ENCODE peak calls at places on chromosomes 4 and X, in ten cellular contexts. One of them, this sample, is unnamed.

GRCh38 chrX:148500428-148501120 is at the start of gene AFF2:
- DNase-seq in fibroblast of pulmonary artery: peak; percentile 9
- DNase-seq in HFF-Myc: no peak
- DNase-seq in GM12865: peak; percentile 41
- DNase-seq in SK-N-SH: peak; percentile 54
- DNase-seq in RWPE2: no peak
- DNase-seq in NB4: peak; percentile 79
- DNase-seq in mucosa of descending colon: peak; percentile 51
- DNase-seq in activated CD8-positive, alpha-beta T cell treated with anti-CD3 and anti-CD28 coated beads for 36 hours: peak; percentile 59
- DNase-seq in CD4-positive, alpha-beta T cell: peak; percentile 19
- DNase-seq in this sample: peak; percentile 94

GRCh38 chr4:85407546-85407945 is 67.4 kb upstream of the ARHGAP24 start:
- DNase-seq in GM12865: no peak
- DNase-seq in fibroblast of pulmonary artery: no peak
- DNase-seq in HFF-Myc: no peak
- DNase-seq in CD4-positive, alpha-beta T cell: no peak
- DNase-seq in SK-N-SH: no peak
- DNase-seq in mucosa of descending colon: no peak
- DNase-seq in activated CD8-positive, alpha-beta T cell treated with anti-CD3 and anti-CD28 coated beads for 36 hours: no peak
- DNase-seq in RWPE2: no peak
- DNase-seq in NB4: no peak
- DNase-seq in this sample: no peak

GRCh38 chr4:27692098-27692679 is 831.5 kb downstream of the STIM2 start:
- DNase-seq in activated CD8-positive, alpha-beta T cell treated with anti-CD3 and anti-CD28 coated beads for 36 hours: peak; percentile 1
- DNase-seq in CD4-positive, alpha-beta T cell: no peak
- DNase-seq in GM12865: peak; percentile 67
- DNase-seq in fibroblast of pulmonary artery: peak; percentile 49
- DNase-seq in NB4: peak; percentile 69
- DNase-seq in HFF-Myc: peak; percentile 12
- DNase-seq in RWPE2: no peak
- DNase-seq in mucosa of descending colon: no peak
- DNase-seq in SK-N-SH: peak; percentile 15
- DNase-seq in this sample: no peak

GRCh38 chrX:42714981-42715688 is 62.8 kb downstream of the PPP1R2C start:
- DNase-seq in mucosa of descending colon: peak; percentile 63
- DNase-seq in SK-N-SH: peak; percentile 25
- DNase-seq in activated CD8-positive, alpha-beta T cell treated with anti-CD3 and anti-CD28 coated beads for 36 hours: peak; percentile 60
- DNase-seq in RWPE2: no peak
- DNase-seq in CD4-positive, alpha-beta T cell: peak; percentile 36
- DNase-seq in GM12865: no peak
- DNase-seq in fibroblast of pulmonary artery: no peak
- DNase-seq in NB4: no peak
- DNase-seq in HFF-Myc: no peak
- DNase-seq in this sample: no peak

GRCh38 chr4:83582289-83582756 is 46.4 kb downstream of the GPAT3 start:
- DNase-seq in SK-N-SH: no peak
- DNase-seq in HFF-Myc: no peak
- DNase-seq in CD4-positive, alpha-beta T cell: no peak
- DNase-seq in GM12865: peak; percentile 44
- DNase-seq in NB4: peak; percentile 14
- DNase-seq in fibroblast of pulmonary artery: peak; percentile 61
- DNase-seq in activated CD8-positive, alpha-beta T cell treated with anti-CD3 and anti-CD28 coated beads for 36 hours: peak; percentile 28
- DNase-seq in RWPE2: no peak
- DNase-seq in mucosa of descending colon: no peak
- DNase-seq in this sample: no peak

GRCh38 chr4:94430416-94430815 is 21.3 kb upstream of the PDLIM5 start:
- DNase-seq in SK-N-SH: no peak
- DNase-seq in HFF-Myc: no peak
- DNase-seq in CD4-positive, alpha-beta T cell: no peak
- DNase-seq in GM12865: no peak
- DNase-seq in fibroblast of pulmonary artery: no peak
- DNase-seq in RWPE2: no peak
- DNase-seq in NB4: no peak
- DNase-seq in activated CD8-positive, alpha-beta T cell treated with anti-CD3 and anti-CD28 coated beads for 36 hours: no peak
- DNase-seq in mucosa of descending colon: no peak
- DNase-seq in this sample: no peak

GRCh38 chr4:143599827-143600226 is 86.3 kb downstream of the SMARCA5 start:
- DNase-seq in HFF-Myc: no peak
- DNase-seq in fibroblast of pulmonary artery: no peak
- DNase-seq in mucosa of descending colon: no peak
- DNase-seq in SK-N-SH: no peak
- DNase-seq in NB4: no peak
- DNase-seq in GM12865: no peak
- DNase-seq in CD4-positive, alpha-beta T cell: no peak
- DNase-seq in activated CD8-positive, alpha-beta T cell treated with anti-CD3 and anti-CD28 coated beads for 36 hours: no peak
- DNase-seq in RWPE2: no peak
- DNase-seq in this sample: no peak

GRCh38 chrX:14899607-14900006 is 26.4 kb downstream of the MOSPD2 start:
- DNase-seq in mucosa of descending colon: no peak
- DNase-seq in RWPE2: no peak
- DNase-seq in HFF-Myc: peak; percentile 26
- DNase-seq in fibroblast of pulmonary artery: peak; percentile 64
- DNase-seq in SK-N-SH: no peak
- DNase-seq in NB4: peak; percentile 12
- DNase-seq in activated CD8-positive, alpha-beta T cell treated with anti-CD3 and anti-CD28 coated beads for 36 hours: no peak
- DNase-seq in CD4-positive, alpha-beta T cell: no peak
- DNase-seq in GM12865: peak; percentile 11
- DNase-seq in this sample: no peak

GRCh38 chrX:109685656-109686078 is 47.4 kb downstream of the ACSL4 start:
- DNase-seq in GM12865: peak; percentile 18
- DNase-seq in CD4-positive, alpha-beta T cell: no peak
- DNase-seq in HFF-Myc: no peak
- DNase-seq in activated CD8-positive, alpha-beta T cell treated with anti-CD3 and anti-CD28 coated beads for 36 hours: peak; percentile 16
- DNase-seq in SK-N-SH: no peak
- DNase-seq in RWPE2: no peak
- DNase-seq in NB4: no peak
- DNase-seq in mucosa of descending colon: no peak
- DNase-seq in fibroblast of pulmonary artery: no peak
- DNase-seq in this sample: no peak

GRCh38 chr4:120843840-120844527 is 78.5 kb downstream of the PRDM5 start:
- DNase-seq in HFF-Myc: no peak
- DNase-seq in RWPE2: no peak
- DNase-seq in activated CD8-positive, alpha-beta T cell treated with anti-CD3 and anti-CD28 coated beads for 36 hours: peak; percentile 35
- DNase-seq in NB4: peak; percentile 16
- DNase-seq in fibroblast of pulmonary artery: no peak
- DNase-seq in GM12865: peak; percentile 14
- DNase-seq in mucosa of descending colon: peak; percentile 58
- DNase-seq in CD4-positive, alpha-beta T cell: no peak
- DNase-seq in SK-N-SH: peak; percentile 42
- DNase-seq in this sample: no peak

GRCh38 chr4:2063557-2064275 is 4.6 kb downstream of the NAT8L start:
- DNase-seq in GM12865: no peak
- DNase-seq in CD4-positive, alpha-beta T cell: no peak
- DNase-seq in fibroblast of pulmonary artery: no peak
- DNase-seq in mucosa of descending colon: peak; percentile 40
- DNase-seq in HFF-Myc: no peak
- DNase-seq in SK-N-SH: no peak
- DNase-seq in RWPE2: peak; percentile 63
- DNase-seq in activated CD8-positive, alpha-beta T cell treated with anti-CD3 and anti-CD28 coated beads for 36 hours: no peak
- DNase-seq in NB4: no peak
- DNase-seq in this sample: peak; percentile 90

GRCh38 chrX:118853596-118853995 is 30.0 kb downstream of the ZCCHC12 start:
- DNase-seq in fibroblast of pulmonary artery: no peak
- DNase-seq in GM12865: no peak
- DNase-seq in HFF-Myc: no peak
- DNase-seq in CD4-positive, alpha-beta T cell: no peak
- DNase-seq in NB4: no peak
- DNase-seq in RWPE2: no peak
- DNase-seq in activated CD8-positive, alpha-beta T cell treated with anti-CD3 and anti-CD28 coated beads for 36 hours: no peak
- DNase-seq in SK-N-SH: no peak
- DNase-seq in mucosa of descending colon: no peak
- DNase-seq in this sample: no peak

DNA sequence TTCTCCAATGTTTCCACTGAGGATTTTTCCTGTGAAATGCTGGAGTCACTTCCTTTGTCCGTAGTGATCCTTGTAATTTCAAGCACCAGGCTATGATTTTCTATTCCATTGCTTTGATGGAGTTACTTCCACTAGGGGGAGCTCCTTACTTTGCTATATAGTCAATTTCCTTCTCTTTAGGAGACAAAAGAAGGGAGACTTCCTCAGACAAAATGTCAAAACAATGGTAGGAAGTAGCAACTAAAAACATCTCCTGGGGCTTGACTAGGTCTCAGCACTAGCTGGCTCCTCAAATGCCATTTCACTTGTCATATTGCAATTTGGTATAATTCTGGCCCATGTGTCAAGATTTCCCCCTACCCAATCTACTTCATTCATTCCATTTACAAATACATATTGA is 24.1 kb downstream of the ZCCHC12 start:
- DNase-seq in CD4-positive, alpha-beta T cell: no peak
- DNase-seq in GM12865: peak; percentile 25
- DNase-seq in SK-N-SH: peak; percentile 61
- DNase-seq in RWPE2: no peak
- DNase-seq in mucosa of descending colon: no peak
- DNase-seq in fibroblast of pulmonary artery: peak; percentile 68
- DNase-seq in HFF-Myc: peak; percentile 6
- DNase-seq in activated CD8-positive, alpha-beta T cell treated with anti-CD3 and anti-CD28 coated beads for 36 hours: no peak
- DNase-seq in NB4: peak; percentile 64
- DNase-seq in this sample: no peak
- TF ChIP-seq CTCF in CD4-positive, alpha-beta T cell: peak; percentile 66
- TF ChIP-seq CTCF in GM12865: peak; percentile 41
- TF ChIP-seq CTCF in SK-N-SH: peak; percentile 83
- TF ChIP-seq CTCF in RWPE2: peak; percentile 60
- TF ChIP-seq CTCF in mucosa of descending colon: peak; percentile 9
- TF ChIP-seq CTCF in fibroblast of pulmonary artery: peak; percentile 63
- TF ChIP-seq CTCF in HFF-Myc: peak; percentile 47
- TF ChIP-seq CTCF in activated CD8-positive, alpha-beta T cell treated with anti-CD3 and anti-CD28 coated beads for 36 hours: peak; percentile 49
- TF ChIP-seq CTCF in NB4: peak; percentile 51
- TF ChIP-seq CTCF in this sample: peak; percentile 84

GRCh38 chr4:146049802-146050201 is 111.2 kb upstream of the ZNF827 start:
- DNase-seq in CD4-positive, alpha-beta T cell: no peak
- DNase-seq in GM12865: peak; percentile 68
- DNase-seq in NB4: no peak
- DNase-seq in SK-N-SH: no peak
- DNase-seq in activated CD8-positive, alpha-beta T cell treated with anti-CD3 and anti-CD28 coated beads for 36 hours: no peak
- DNase-seq in mucosa of descending colon: no peak
- DNase-seq in RWPE2: no peak
- DNase-seq in HFF-Myc: no peak
- DNase-seq in fibroblast of pulmonary artery: no peak
- DNase-seq in this sample: no peak
- TF ChIP-seq CTCF in CD4-positive, alpha-beta T cell: no peak
- TF ChIP-seq CTCF in GM12865: no peak
- TF ChIP-seq CTCF in NB4: no peak
- TF ChIP-seq CTCF in SK-N-SH: no peak
- TF ChIP-seq CTCF in activated CD8-positive, alpha-beta T cell treated with anti-CD3 and anti-CD28 coated beads for 36 hours: no peak
- TF ChIP-seq CTCF in mucosa of descending colon: no peak
- TF ChIP-seq CTCF in RWPE2: no peak
- TF ChIP-seq CTCF in HFF-Myc: no peak
- TF ChIP-seq CTCF in fibroblast of pulmonary artery: no peak
- TF ChIP-seq CTCF in this sample: no peak

GRCh38 chr4:183723561-183724228 is 64.6 kb downstream of the TRAPPC11 start:
- DNase-seq in HFF-Myc: no peak
- DNase-seq in SK-N-SH: no peak
- DNase-seq in fibroblast of pulmonary artery: no peak
- DNase-seq in activated CD8-positive, alpha-beta T cell treated with anti-CD3 and anti-CD28 coated beads for 36 hours: no peak
- DNase-seq in RWPE2: no peak
- DNase-seq in mucosa of descending colon: no peak
- DNase-seq in GM12865: no peak
- DNase-seq in CD4-positive, alpha-beta T cell: no peak
- DNase-seq in NB4: no peak
- DNase-seq in this sample: no peak

GRCh38 chr4:183716302-183716701 is 57.2 kb downstream of the TRAPPC11 start:
- DNase-seq in CD4-positive, alpha-beta T cell: no peak
- DNase-seq in HFF-Myc: no peak
- DNase-seq in NB4: no peak
- DNase-seq in RWPE2: no peak
- DNase-seq in activated CD8-positive, alpha-beta T cell treated with anti-CD3 and anti-CD28 coated beads for 36 hours: no peak
- DNase-seq in SK-N-SH: no peak
- DNase-seq in mucosa of descending colon: no peak
- DNase-seq in fibroblast of pulmonary artery: no peak
- DNase-seq in GM12865: no peak
- DNase-seq in this sample: no peak

GRCh38 chr4:183718876-183719275 is 59.8 kb downstream of the TRAPPC11 start:
- DNase-seq in mucosa of descending colon: no peak
- DNase-seq in fibroblast of pulmonary artery: no peak
- DNase-seq in HFF-Myc: no peak
- DNase-seq in SK-N-SH: no peak
- DNase-seq in GM12865: no peak
- DNase-seq in CD4-positive, alpha-beta T cell: no peak
- DNase-seq in activated CD8-positive, alpha-beta T cell treated with anti-CD3 and anti-CD28 coated beads for 36 hours: no peak
- DNase-seq in RWPE2: no peak
- DNase-seq in NB4: no peak
- DNase-seq in this sample: no peak

GRCh38 chr4:183722738-183723560 is 63.9 kb downstream of the TRAPPC11 start:
- DNase-seq in CD4-positive, alpha-beta T cell: peak; percentile 21
- DNase-seq in GM12865: peak; percentile 90
- DNase-seq in HFF-Myc: no peak
- DNase-seq in SK-N-SH: peak; percentile 85
- DNase-seq in RWPE2: no peak
- DNase-seq in fibroblast of pulmonary artery: peak; percentile 37
- DNase-seq in mucosa of descending colon: peak; percentile 82
- DNase-seq in NB4: peak; percentile 83
- DNase-seq in activated CD8-positive, alpha-beta T cell treated with anti-CD3 and anti-CD28 coated beads for 36 hours: peak; percentile 62
- DNase-seq in this sample: no peak

DNA sequence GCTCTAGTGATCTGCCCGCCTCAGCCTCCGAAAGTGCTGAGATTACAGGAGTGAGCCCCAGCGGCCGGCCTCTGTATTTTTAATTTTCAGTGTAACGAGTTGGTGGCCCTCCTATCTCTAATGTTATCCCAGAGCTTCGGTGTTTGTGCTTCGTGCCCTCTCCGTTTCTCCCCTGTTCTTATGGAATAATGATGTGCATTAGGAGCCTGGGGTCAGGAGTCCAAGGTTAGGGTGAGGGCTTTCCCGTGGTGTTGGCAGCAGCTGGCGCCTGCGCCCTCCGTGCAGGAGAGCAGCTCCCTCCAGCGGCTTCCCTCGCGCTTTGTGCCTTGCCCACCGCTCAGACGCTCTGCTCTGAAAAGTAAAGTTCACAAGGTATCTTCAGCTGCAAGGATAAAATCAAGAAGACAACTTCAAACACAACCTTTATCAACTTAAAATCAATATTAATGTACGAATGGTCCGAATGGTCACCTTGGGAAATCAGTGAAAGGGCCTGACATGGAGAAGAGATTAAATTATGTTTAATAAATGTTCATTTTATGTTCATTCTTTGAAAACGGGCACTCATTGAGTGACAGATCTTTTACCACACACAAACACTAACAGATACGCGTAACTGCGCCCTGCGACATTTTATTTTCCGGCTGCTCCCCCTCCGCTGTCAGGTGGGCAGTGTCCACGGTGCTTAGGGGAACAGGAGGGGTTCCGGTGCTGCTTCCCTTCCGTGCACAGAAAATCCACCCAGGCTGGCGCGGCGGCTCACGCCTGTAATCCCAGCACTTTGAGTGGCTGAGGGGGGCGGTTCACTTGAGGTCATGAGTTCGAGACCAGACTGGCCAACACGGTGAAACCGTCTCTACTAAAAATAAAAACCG is 62.4 kb downstream of the TRAPPC11 start:
- DNase-seq in fibroblast of pulmonary artery: peak; percentile 54
- DNase-seq in HFF-Myc: peak; percentile 7
- DNase-seq in GM12865: peak; percentile 57
- DNase-seq in SK-N-SH: peak; percentile 74
- DNase-seq in activated CD8-positive, alpha-beta T cell treated with anti-CD3 and anti-CD28 coated beads for 36 hours: peak; percentile 68
- DNase-seq in mucosa of descending colon: peak; percentile 83
- DNase-seq in NB4: peak; percentile 77
- DNase-seq in CD4-positive, alpha-beta T cell: peak; percentile 33
- DNase-seq in RWPE2: no peak
- DNase-seq in this sample: no peak
- TF ChIP-seq CTCF in fibroblast of pulmonary artery: peak; percentile 59
- TF ChIP-seq CTCF in HFF-Myc: peak; percentile 56
- TF ChIP-seq CTCF in GM12865: peak; percentile 51
- TF ChIP-seq CTCF in SK-N-SH: peak; percentile 49
- TF ChIP-seq CTCF in activated CD8-positive, alpha-beta T cell treated with anti-CD3 and anti-CD28 coated beads for 36 hours: peak; percentile 28
- TF ChIP-seq CTCF in mucosa of descending colon: peak; percentile 4
- TF ChIP-seq CTCF in NB4: peak; percentile 64
- TF ChIP-seq CTCF in CD4-positive, alpha-beta T cell: peak; percentile 35
- TF ChIP-seq CTCF in RWPE2: no peak
- TF ChIP-seq CTCF in this sample: peak; percentile 22

GRCh38 chr4:47704693-47705325 is 133.1 kb downstream of the CORIN start:
- DNase-seq in activated CD8-positive, alpha-beta T cell treated with anti-CD3 and anti-CD28 coated beads for 36 hours: peak; percentile 30
- DNase-seq in CD4-positive, alpha-beta T cell: no peak
- DNase-seq in mucosa of descending colon: no peak
- DNase-seq in NB4: peak; percentile 81
- DNase-seq in GM12865: peak; percentile 41
- DNase-seq in RWPE2: no peak
- DNase-seq in fibroblast of pulmonary artery: peak; percentile 38
- DNase-seq in SK-N-SH: peak; percentile 58
- DNase-seq in HFF-Myc: no peak
- DNase-seq in this sample: no peak
- TF ChIP-seq CTCF in activated CD8-positive, alpha-beta T cell treated with anti-CD3 and anti-CD28 coated beads for 36 hours: no peak
- TF ChIP-seq CTCF in CD4-positive, alpha-beta T cell: no peak
- TF ChIP-seq CTCF in mucosa of descending colon: no peak
- TF ChIP-seq CTCF in NB4: peak; percentile 78
- TF ChIP-seq CTCF in GM12865: peak; percentile 41
- TF ChIP-seq CTCF in RWPE2: peak; percentile 47
- TF ChIP-seq CTCF in fibroblast of pulmonary artery: peak; percentile 44
- TF ChIP-seq CTCF in SK-N-SH: peak; percentile 46
- TF ChIP-seq CTCF in HFF-Myc: peak; percentile 44
- TF ChIP-seq CTCF in this sample: peak; percentile 76

This sample was measured in chondrocyte.